ENCODE peak calls at places on chromosome 10, in four cellular contexts. K, J, M and C are unnamed samples.

GRCh38 chr10:100327007-100327700 is 2.9 kb downstream of the PKD2L1 start:
- DNase-seq in J (no peak), K (no peak), M (no peak), C (no peak)

GRCh38 chr10:18226336-18226735 is 86.1 kb downstream of the CACNB2 start:
- DNase-seq in K (no peak), M (no peak), J (no peak), C (no peak)

GRCh38 chr10:132105302-132105995 is 39.7 kb downstream of the JAKMIP3 start:
- DNase-seq in J (no peak), K (no peak), M (no peak), C (no peak)

GRCh38 chr10:84452006-84452405 is 123.6 kb downstream of the CCSER2 start:
- DNase-seq in K (peak), M (no peak), J (no peak), C (no peak)

GRCh38 chr10:48450233-48450810 is 143.8 kb downstream of the MAPK8 start:
- DNase-seq in M (peak), K (no peak), J (no peak), C (no peak)

GRCh38 chr10:127852456-127852855 is 40.3 kb downstream of the CLRN3 start:
- DNase-seq in J (no peak), K (no peak), M (no peak), C (no peak)

GRCh38 chr10:28471705-28472050 is 61.2 kb upstream of the WAC start:
- DNase-seq in M (no peak), K (no peak), J (no peak), C (no peak)

GRCh38 chr10:117419921-117420320 is 44.7 kb upstream of the PDZD8 start:
- DNase-seq in M (no peak), J (no peak), K (no peak), C (no peak)

GRCh38 chr10:44724415-44725174 is 186.5 kb upstream of the TMEM72 start:
- DNase-seq in M (no peak), K (no peak), J (peak), C (no peak)

GRCh38 chr10:36023939-36024338 is 381.8 kb upstream of the FZD8 start:
- DNase-seq in M (no peak), K (peak), J (peak), C (no peak)

GRCh38 chr10:93916257-93917063 is 22.7 kb downstream of the SLC35G1 start:
- DNase-seq in M (peak), K (peak), J (peak), C (no peak)

GRCh38 chr10:15141136-15142067 is 27.1 kb downstream of the NMT2 start:
- DNase-seq in J (no peak), K (no peak), M (no peak), C (no peak)

GRCh38 chr10:52135101-52135500 is 179.0 kb upstream of the DKK1 start:
- DNase-seq in M (no peak), K (no peak), J (no peak), C (no peak)

GRCh38 chr10:124291009-124291671 is 127.6 kb downstream of the OAT start:
- DNase-seq in M (no peak), J (no peak), K (no peak), C (no peak)

GRCh38 chr10:124689911-124690498 is 54.2 kb downstream of the FAM53B start:
- DNase-seq in J (no peak), M (no peak), K (no peak), C (no peak)

GRCh38 chr10:123134915-123135414 is 805 bp upstream of the HMX3 start:
- DNase-seq in M (no peak), K (peak), J (no peak), C (no peak)

GRCh38 chr10:123134058-123134914 is 1.5 kb upstream of the HMX3 start:
- DNase-seq in J (no peak), K (peak), M (no peak), C (no peak)

GRCh38 chr10:123136806-123137642 is 1.3 kb downstream of the HMX3 start:
- DNase-seq in J (peak), K (peak), M (no peak), C (no peak)

GRCh38 chr10:123135415-123136141 is at the start of gene HMX3:
- DNase-seq in M (no peak), J (peak), K (peak), C (no peak)

GRCh38 chr10:123136221-123136805 is 543 bp downstream of the HMX3 start:
- DNase-seq in M (no peak), K (peak), J (no peak), C (no peak)
- H3K4me2 ChIP-seq in M (peak), K (peak), J (no peak), C (no peak)

DNA sequence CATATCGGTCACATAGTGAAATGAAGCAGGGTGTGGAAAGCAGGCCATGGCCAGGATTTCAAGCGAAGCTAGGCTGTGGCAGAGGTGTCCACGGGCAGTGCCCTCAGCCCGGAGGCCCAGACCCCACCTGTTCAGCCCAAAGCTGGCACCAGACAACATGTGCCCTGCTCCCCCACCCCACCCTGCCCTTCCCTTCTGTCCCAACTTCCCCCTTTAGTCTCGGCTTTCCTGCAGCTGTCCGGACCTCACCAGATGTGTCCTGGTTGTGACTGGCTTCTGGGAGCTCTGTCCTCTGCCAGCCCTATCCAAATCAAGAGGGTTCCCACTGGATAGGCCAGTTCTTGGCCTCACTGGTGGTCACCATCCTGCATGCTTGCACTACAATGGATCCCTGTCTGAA is 37.3 kb downstream of the ADAM12 start:
- DNase-seq in M (no peak), K (no peak), J (no peak), C (no peak)
- TF ChIP-seq EZH2 in M (no peak), K (no peak), J (no peak), C (no peak)

DNA sequence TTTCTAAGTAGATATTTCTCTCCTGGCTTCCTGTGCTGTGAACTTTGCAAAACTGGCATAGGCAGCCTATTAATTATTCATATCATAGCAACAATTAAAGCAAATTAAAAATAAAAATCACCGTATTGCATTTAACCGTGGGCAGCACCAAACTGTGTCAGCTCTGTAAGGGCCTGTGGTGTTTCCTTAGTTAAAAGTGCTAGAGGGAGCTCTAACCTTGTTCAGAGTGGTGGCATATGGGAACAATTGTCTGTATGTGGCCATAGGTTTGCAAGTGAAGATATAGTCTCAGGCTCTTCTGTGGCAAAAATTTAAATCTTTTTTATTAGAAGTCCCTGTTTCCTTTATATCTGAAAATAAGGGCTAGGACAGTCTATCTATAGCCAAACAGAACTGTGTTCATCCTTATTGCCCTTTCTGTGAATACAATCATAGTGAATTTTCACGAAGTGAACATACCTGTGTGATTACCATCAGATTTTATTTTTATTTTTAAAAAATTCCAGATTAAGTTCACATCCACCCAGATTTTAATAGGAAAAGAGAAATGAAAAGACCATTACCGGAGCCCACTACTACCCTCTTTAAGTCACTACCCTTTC is 92.6 kb downstream of the POLL start:
- DNase-seq in J (peak), K (peak), M (peak), C (no peak)
- TF ChIP-seq CTCF in J (peak), K (peak), M (peak), C (peak)

DNA sequence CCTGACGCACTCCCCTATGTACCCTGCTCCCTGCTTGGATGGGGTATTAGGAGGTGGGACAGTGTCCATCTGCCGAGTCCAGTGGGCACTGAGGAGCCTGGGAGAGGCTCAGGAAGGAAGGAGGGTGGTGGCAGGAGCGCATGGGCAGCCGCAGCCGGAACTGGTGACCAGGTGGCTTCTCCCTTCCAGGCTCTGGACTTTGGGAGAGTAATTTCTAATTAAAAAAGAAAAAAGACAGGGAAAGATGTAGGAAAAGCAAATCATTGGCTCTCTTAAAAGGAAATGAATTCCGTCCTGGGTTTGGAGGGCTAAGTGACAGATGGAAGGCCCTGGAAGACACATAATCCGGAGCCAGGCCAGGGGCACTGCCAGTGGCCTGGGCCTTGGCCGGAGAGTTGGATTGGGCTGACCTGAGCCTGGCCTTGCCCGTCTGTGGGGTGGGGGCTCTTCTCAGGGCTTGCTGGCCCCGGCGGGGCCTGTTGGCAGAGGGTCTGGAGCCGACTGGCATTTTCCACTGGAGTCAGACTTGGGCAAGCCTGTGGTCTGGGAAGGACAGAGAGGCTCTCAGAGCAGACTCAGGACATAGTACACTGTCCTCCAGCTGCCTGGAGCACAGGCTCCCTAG is 63.0 kb downstream of the NEURL1 start:
- DNase-seq in M (no peak), J (no peak), K (no peak), C (no peak)
- H3K4me2 ChIP-seq in M (peak), J (no peak), K (no peak), C (peak)

GRCh38 chr10:23194471-23194965 is 2.4 kb downstream of the PTF1A start:
- DNase-seq in J (no peak), K (no peak), M (no peak), C (no peak)

GRCh38 chr10:23193435-23194074 is 1.4 kb downstream of the PTF1A start:
- DNase-seq in M (no peak), J (no peak), K (no peak), C (no peak)

GRCh38 chr10:23192396-23192740 is 256 bp downstream of the PTF1A start:
- DNase-seq in K (peak), J (no peak), M (no peak), C (no peak)

GRCh38 chr10:23191764-23192395 is at the start of gene PTF1A:
- DNase-seq in J (no peak), K (peak), M (peak), C (no peak)

DNA sequence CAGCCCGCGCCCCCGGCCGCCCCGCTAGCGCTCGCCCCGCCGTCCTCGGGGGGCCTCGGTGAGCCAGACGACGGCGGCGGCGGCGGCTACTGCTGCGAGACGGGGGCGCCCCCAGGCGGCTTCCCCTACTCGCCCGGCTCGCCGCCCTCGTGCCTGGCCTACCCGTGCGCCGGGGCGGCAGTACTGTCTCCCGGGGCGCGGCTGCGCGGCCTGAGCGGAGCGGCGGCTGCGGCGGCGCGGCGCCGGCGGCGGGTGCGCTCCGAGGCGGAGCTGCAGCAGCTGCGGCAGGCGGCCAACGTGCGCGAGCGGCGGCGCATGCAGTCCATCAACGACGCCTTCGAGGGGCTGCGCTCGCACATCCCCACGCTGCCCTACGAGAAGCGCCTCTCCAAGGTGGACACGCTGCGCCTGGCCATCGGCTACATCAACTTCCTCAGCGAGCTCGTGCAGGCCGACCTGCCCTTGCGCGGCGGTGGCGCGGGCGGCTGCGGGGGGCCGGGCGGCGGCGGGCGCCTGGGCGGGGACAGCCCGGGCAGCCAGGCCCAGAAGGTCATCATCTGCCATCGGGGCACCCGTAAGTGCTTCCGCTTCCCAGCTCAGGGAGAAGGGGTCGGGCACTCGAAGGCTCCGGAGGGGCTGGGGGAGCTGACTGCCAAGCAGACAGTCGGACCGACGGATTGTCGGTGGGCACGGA is 776 bp downstream of the PTF1A start:
- DNase-seq in J (no peak), K (peak), M (peak), C (no peak)
- TF ChIP-seq EZH2 in J (no peak), K (no peak), M (no peak), C (no peak)

DNA sequence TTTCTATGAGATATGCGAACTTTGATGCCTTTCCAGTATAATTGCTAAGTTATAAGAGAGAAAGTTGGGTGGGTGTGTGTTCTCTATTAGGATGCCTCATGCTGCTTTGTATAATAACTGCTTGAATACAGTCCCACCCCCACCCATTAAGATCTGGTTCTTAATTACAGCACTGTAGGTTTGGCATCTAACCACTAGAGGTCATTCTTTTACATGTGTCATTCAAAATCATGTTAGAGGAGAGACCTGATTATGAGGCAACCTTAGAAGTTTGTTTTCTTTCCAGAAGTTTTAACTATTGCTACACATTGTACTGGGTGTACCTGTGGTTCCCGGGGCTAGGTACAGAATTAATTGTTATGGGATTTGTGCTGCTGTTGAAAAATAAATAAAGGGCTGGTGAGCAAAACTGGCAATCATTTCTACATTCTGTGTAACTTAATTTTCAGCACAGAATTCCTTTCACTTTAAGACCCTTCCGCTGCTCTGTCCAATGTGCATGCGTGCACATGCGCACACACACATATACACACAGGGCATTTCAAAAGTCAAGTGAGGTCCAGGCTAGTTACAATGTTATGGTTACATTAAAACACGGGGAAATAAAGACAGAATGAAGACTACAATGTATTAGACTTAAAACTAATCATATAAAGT is 1156.3 kb downstream of the SORCS3 start:
- DNase-seq in J (no peak), K (peak), M (peak), C (no peak)
- TF ChIP-seq CTCF in J (no peak), K (peak), M (peak), C (peak)

GRCh38 chr10:96576277-96576980 is 10.4 kb downstream of the TM9SF3 start:
- DNase-seq in M (no peak), K (no peak), J (no peak), C (no peak)
- H3K4me2 ChIP-seq in M (no peak), K (no peak), J (no peak), C (peak)

GRCh38 chr10:123143162-123143824 is 4.6 kb upstream of the HMX2 start:
- DNase-seq in M (no peak), K (peak), J (no peak), C (no peak)
- TF ChIP-seq EZH2 in M (peak), K (peak), J (peak), C (no peak)

DNA sequence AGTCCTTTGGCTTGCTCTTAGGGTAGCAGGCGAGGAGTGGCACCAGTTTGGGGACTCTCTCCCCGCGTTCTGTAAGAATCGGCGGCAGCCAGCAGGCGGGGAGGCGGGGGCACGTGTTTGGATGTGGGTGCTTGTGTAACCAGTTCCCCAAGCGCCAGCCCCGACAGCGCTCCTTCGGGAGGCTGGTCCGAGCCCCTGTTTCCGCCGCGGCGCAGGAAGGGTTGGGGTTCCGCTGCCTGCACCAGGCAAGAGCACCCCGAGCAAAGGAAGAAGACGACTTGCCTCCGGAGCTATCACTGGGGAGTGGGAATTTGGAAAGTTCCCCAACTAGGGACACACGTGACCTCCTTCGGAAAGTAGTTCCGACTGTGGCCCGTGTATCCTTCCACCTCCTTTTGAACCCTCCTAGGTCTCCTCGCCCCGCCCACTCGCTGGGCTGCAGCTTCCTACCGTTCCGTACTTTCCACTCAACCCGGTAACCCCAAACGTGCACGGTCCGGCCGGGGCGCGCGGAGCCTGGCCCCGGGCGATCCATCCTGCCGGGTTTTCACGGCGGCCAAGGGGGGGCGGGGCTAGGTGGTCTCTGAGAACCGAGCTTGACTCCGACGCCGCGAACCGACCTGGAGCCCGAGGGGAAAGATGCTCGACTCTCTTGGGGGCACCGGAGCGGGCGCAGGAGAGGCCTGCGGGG is 1.2 kb downstream of the KLLN start:
- DNase-seq in M (peak), K (peak), J (peak), C (peak)
- TF ChIP-seq CTCF in M (no peak), K (no peak), J (no peak), C (no peak)

GRCh38 chr10:75588031-75588430 is 156.6 kb downstream of the LRMDA start:
- DNase-seq in M (no peak), J (no peak), K (no peak), C (no peak)
- H3K4me2 ChIP-seq in M (no peak), J (no peak), K (no peak), C (no peak)